ENCODE peak calls at places on chromosome 5, in six cellular contexts. W is upper lobe of left lung, A is GM12878, O is HepG2, X is A549, Y is K562. N is an unnamed sample.

GRCh38 chr5:173598686-173599085 is 17.8 kb downstream of the BOD1 start:
- ATAC-seq in W (no peak), A (no peak), O (no peak), X (no peak), Y (no peak), N (no peak)

GRCh38 chr5:155773680-155774079 is 553.3 kb upstream of the SGCD start:
- ATAC-seq in W (no peak), A (peak; percentile 51), O (no peak), X (no peak), Y (no peak), N (no peak)

GRCh38 chr5:97499605-97500004 is 316.6 kb upstream of the RIOK2 start:
- ATAC-seq in W (peak; percentile 39), A (no peak), O (no peak), X (no peak), Y (no peak), N (peak; percentile 15)

GRCh38 chr5:119435436-119436132 is 16.7 kb upstream of the HSD17B4 start:
- ATAC-seq in W (peak; percentile 72), A (peak; percentile 95), O (peak; percentile 83), X (peak; percentile 87), Y (peak; percentile 91), N (no peak)

GRCh38 chr5:135890867-135891266 is 4.8 kb downstream of the IL9 start:
- ATAC-seq in W (no peak), A (peak; percentile 54), O (no peak), X (no peak), Y (no peak), N (no peak)

GRCh38 chr5:157511656-157512644 is 51.9 kb downstream of the NIPAL4 start:
- ATAC-seq in W (peak; percentile 97), A (no peak), O (peak; percentile 87), X (peak; percentile 96), Y (peak; percentile 98), N (peak; percentile 97)

GRCh38 chr5:136901-137300 is 44.9 kb downstream of the PLEKHG4B start:
- ATAC-seq in W (no peak), A (no peak), O (peak; percentile 51), X (peak; percentile 70), Y (peak; percentile 68), N (no peak)

GRCh38 chr5:59760798-59761348 is 132.7 kb downstream of the PDE4D start:
- ATAC-seq in W (no peak), A (peak; percentile 56), O (no peak), X (peak; percentile 57), Y (no peak), N (no peak)

GRCh38 chr5:11182441-11183080 is 421.5 kb upstream of the DAP start:
- ATAC-seq in W (no peak), A (peak; percentile 54), O (peak; percentile 73), X (peak; percentile 80), Y (peak; percentile 77), N (no peak)

GRCh38 chr5:179553006-179553405 is 2.7 kb downstream of the RUFY1 start:
- ATAC-seq in W (no peak), A (no peak), O (no peak), X (no peak), Y (no peak), N (no peak)

GRCh38 chr5:84218546-84218945 is 166.1 kb downstream of the EDIL3 start:
- ATAC-seq in W (no peak), A (peak; percentile 63), O (peak; percentile 44), X (no peak), Y (no peak), N (no peak)

GRCh38 chr5:52498607-52499006 is 289.1 kb upstream of the ITGA1 start:
- ATAC-seq in W (no peak), A (no peak), O (no peak), X (no peak), Y (no peak), N (no peak)

GRCh38 chr5:140342287-140342686 is 4.1 kb downstream of the HBEGF start:
- ATAC-seq in W (peak; percentile 11), A (peak; percentile 17), O (no peak), X (no peak), Y (no peak), N (no peak)

GRCh38 chr5:42672925-42673324 is 83.7 kb upstream of the CCDC152 start:
- ATAC-seq in W (no peak), A (no peak), O (no peak), X (no peak), Y (no peak), N (no peak)

GRCh38 chr5:115194671-115195070 is 25.0 kb upstream of the TRIM36 start:
- ATAC-seq in W (no peak), A (no peak), O (peak; percentile 91), X (no peak), Y (no peak), N (no peak)

GRCh38 chr5:68173007-68173406 is 42.5 kb upstream of the PIK3R1 start:
- ATAC-seq in W (peak; percentile 62), A (no peak), O (no peak), X (no peak), Y (no peak), N (peak; percentile 22)

GRCh38 chr5:68169898-68170297 is 45.7 kb upstream of the PIK3R1 start:
- ATAC-seq in W (peak; percentile 35), A (no peak), O (no peak), X (no peak), Y (no peak), N (no peak)

GRCh38 chr5:68172314-68172713 is 43.2 kb upstream of the PIK3R1 start:
- ATAC-seq in W (no peak), A (no peak), O (no peak), X (no peak), Y (no peak), N (no peak)

GRCh38 chr5:68167195-68167651 is 48.3 kb upstream of the PIK3R1 start:
- ATAC-seq in W (no peak), A (no peak), O (peak; percentile 78), X (no peak), Y (no peak), N (no peak)

DNA sequence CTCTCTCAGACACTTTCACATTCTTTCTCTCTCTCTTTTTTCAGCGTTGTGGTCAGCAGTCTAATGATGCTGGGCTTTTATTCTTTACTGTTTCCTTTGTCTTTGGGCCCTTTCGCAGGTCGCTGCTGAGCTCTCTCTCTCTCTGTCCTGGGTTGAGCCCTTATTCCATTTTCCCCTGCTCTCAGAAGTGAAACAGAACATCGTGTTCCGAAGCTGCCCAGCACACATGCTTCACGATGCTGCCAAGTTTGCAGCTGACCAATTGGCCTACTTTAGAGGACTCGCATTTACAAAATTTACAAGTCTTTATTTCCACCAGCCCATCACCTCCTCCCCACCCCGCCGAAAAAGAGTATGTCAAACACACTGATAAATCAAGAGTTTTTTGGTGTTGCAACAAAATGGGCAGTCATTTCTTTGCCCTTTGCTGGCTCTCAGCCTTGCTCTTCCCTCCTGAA is 44.4 kb upstream of the PIK3R1 start:
- ATAC-seq in W (peak; percentile 91), A (no peak), O (no peak), X (no peak), Y (no peak), N (peak; percentile 97)
- TF ChIP-seq POLR2A in W (no peak), A (no peak), O (no peak), X (no peak), Y (no peak), N (no peak)

DNA sequence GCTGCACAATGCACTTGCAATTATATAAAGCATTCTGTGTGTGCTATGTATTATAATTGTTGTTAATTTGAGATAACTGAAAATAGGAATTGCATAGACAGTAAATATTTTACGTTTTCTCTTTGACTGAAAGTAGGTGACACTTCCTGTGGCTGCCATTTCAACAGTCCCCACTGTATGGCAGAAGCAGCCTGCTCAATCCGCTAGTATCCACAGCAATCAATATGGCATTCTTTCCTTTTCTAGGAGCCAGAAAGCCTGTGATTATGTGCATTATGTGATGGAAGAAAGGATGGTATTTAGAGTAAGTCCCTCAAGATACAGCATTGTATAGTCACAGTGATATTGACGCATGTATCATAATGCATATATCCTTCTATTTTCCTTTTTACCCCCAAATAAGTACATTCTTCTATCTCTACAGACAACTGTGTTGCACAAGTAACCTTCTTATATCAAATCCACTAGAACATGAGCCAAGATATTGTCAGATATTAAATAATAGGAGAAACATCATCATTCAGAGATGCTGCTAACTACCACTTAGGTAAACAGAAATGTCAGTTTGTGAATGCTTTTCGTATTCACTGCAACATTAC is 59.7 kb downstream of the CARTPT start:
- ATAC-seq in W (no peak), A (peak; percentile 21), O (peak; percentile 81), X (peak; percentile 86), Y (peak; percentile 53), N (no peak)
- TF ChIP-seq EP300 in W (no peak), A (no peak), O (no peak), X (no peak), Y (no peak), N (no peak)

GRCh38 chr5:151223447-151224264 is at the start of gene CCDC69:
- ATAC-seq in W (peak; percentile 94), A (peak; percentile 82), O (peak; percentile 95), X (peak; percentile 97), Y (peak; percentile 96), N (peak; percentile 87)
- TF ChIP-seq POLR2A in W (peak; percentile 93), A (peak; percentile 80), O (peak; percentile 58), X (peak; percentile 12), Y (peak; percentile 52), N (peak; percentile 86)

GRCh38 chr5:82331557-82331956 is 53.4 kb upstream of the RPS23 start:
- ATAC-seq in W (no peak), A (no peak), O (no peak), X (no peak), Y (no peak), N (no peak)

GRCh38 chr5:82334856-82335255 is 56.7 kb upstream of the RPS23 start:
- ATAC-seq in W (peak; percentile 59), A (no peak), O (no peak), X (no peak), Y (peak; percentile 75), N (peak; percentile 74)

GRCh38 chr5:82332064-82332855 is 54.1 kb upstream of the RPS23 start:
- ATAC-seq in W (peak; percentile 41), A (no peak), O (no peak), X (no peak), Y (no peak), N (peak; percentile 62)

GRCh38 chr5:82334085-82334680 is 56.0 kb upstream of the RPS23 start:
- ATAC-seq in W (no peak), A (no peak), O (no peak), X (no peak), Y (no peak), N (no peak)

DNA sequence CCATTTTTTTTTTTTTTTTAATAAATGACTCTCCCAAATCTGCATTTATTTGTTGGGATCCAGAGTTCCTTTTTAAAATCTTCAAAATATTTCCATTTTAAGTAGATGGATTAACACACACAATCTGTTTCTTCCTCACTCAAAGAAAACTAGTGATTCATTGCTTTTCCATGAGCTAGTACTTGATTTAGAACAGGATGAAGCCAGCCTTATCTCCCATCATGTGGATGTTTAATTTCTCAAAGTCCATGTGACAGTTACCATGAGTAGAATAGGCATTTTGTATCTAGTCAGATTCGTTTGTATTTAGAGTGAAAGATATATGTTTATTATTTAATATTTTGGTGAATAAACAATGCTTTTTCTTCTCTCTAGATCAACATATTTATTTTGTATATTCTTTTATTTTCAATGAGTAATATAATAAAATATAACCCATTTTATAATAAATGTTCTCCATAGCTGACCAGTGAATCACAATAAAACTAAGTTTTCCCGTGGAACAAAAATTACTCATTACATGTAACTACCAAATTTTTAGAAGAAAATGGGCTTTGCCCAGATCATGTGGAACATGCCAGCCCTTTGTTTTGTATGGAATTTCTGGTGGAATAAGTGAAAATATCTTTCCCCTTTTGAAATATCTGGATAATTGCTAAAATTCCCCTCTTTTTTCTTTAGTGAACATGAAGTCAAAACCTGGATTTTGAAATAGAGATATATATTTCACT is 54.9 kb upstream of the RPS23 start:
- ATAC-seq in W (peak; percentile 38), A (no peak), O (no peak), X (no peak), Y (no peak), N (no peak)
- TF ChIP-seq EP300 in W (no peak), A (no peak), O (no peak), X (no peak), Y (no peak), N (no peak)